ENCODE peak calls at places on chromosomes 3 and 15, in five cellular contexts. R is HEK293T, I is SK-N-SH, W is K562, Q is GM12878. C is an unnamed sample.
A peak's percentile ranks its signal among the peaks of the same experiment; 100 is the strongest.

GRCh38 chr3:33064929-33065328 is 32.0 kb downstream of the GLB1 start:
- DNase-seq in R (no peak), W (peak; percentile 50), Q (no peak), I (no peak), C (peak; percentile 15)

GRCh38 chr15:89649716-89650115 is 5.6 kb downstream of the KIF7 start:
- DNase-seq in Q (no peak), R (no peak), W (no peak), I (peak; percentile 16), C (no peak)

GRCh38 chr3:179068779-179069530 is 2.7 kb downstream of the ZMAT3 start:
- DNase-seq in R (no peak), W (peak; percentile 52), I (peak; percentile 35), Q (no peak), C (no peak)

GRCh38 chr3:44509985-44510360 is 32.5 kb upstream of the ZNF445 start:
- DNase-seq in I (no peak), W (peak; percentile 38), Q (no peak), R (no peak), C (no peak)

GRCh38 chr15:66789029-66790025 is 87.3 kb downstream of the SMAD6 start:
- DNase-seq in Q (no peak), R (peak; percentile 49), I (no peak), W (peak; percentile 72), C (peak; percentile 30)

GRCh38 chr3:150133293-150133692 is 162.6 kb upstream of the PFN2 start:
- DNase-seq in W (no peak), I (no peak), R (no peak), Q (no peak), C (no peak)

GRCh38 chr3:52784931-52785590 is 7.7 kb downstream of the ITIH1 start:
- DNase-seq in Q (no peak), I (no peak), W (no peak), R (no peak), C (no peak)

GRCh38 chr15:99251436-99251821 is at the start of gene LRRC28:
- DNase-seq in W (no peak), I (no peak), Q (no peak), R (no peak), C (peak; percentile 20)

GRCh38 chr3:107939621-107940236 is 151.1 kb downstream of the CD47 start:
- DNase-seq in Q (no peak), I (no peak), W (no peak), R (no peak), C (peak; percentile 20)

GRCh38 chr3:129692743-129693142 is 86.3 kb upstream of the PLXND1 start:
- DNase-seq in W (no peak), I (no peak), R (no peak), Q (no peak), C (no peak)

GRCh38 chr15:39597751-39598185 is 16.9 kb downstream of the THBS1 start:
- DNase-seq in W (no peak), R (no peak), Q (no peak), I (no peak), C (no peak)

GRCh38 chr3:106628407-106628806 is 748.8 kb upstream of the CCDC54 start:
- DNase-seq in I (no peak), Q (no peak), W (no peak), R (no peak), C (no peak)

GRCh38 chr3:156010829-156011228 is 109.5 kb upstream of the KCNAB1 start:
- DNase-seq in W (peak; percentile 40), R (peak; percentile 32), I (no peak), Q (no peak), C (peak; percentile 13)

GRCh38 chr3:119891944-119892721 is 110.2 kb downstream of the NR1I2 start:
- DNase-seq in Q (peak; percentile 30), I (peak; percentile 23), R (peak; percentile 57), W (peak; percentile 62), C (peak; percentile 55)

GRCh38 chr3:179526989-179527391 is 35.7 kb upstream of the ACTL6A start:
- DNase-seq in W (no peak), I (peak; percentile 69), R (peak; percentile 45), Q (no peak), C (no peak)

GRCh38 chr3:114362815-114363214 is 69.0 kb downstream of the TIGIT start:
- DNase-seq in Q (no peak), R (peak; percentile 14), I (peak; percentile 31), W (peak; percentile 3), C (peak; percentile 11)

GRCh38 chr3:168186293-168186983 is 90.7 kb upstream of the GOLIM4 start:
- DNase-seq in Q (no peak), W (no peak), I (no peak), R (no peak), C (peak; percentile 6)

GRCh38 chr3:114572364-114573062 is 278.7 kb downstream of the TIGIT start:
- DNase-seq in W (no peak), Q (no peak), R (no peak), I (no peak), C (no peak)

GRCh38 chr15:89498574-89498906 is 2.2 kb upstream of the RHCG start:
- DNase-seq in R (no peak), I (no peak), Q (no peak), W (no peak), C (no peak)

GRCh38 chr3:113261996-113262665 is 50.8 kb downstream of the BOC start:
- DNase-seq in R (no peak), Q (no peak), I (no peak), W (no peak), C (peak; percentile 15)

GRCh38 chr3:61683409-61684261 is 122.3 kb downstream of the PTPRG start:
- DNase-seq in R (no peak), W (no peak), Q (no peak), I (no peak), C (no peak)

GRCh38 chr3:9890249-9891071 is at the start of gene JAGN1:
- DNase-seq in R (peak; percentile 91), Q (peak; percentile 62), I (peak; percentile 97), W (peak; percentile 96), C (peak; percentile 77)

GRCh38 chr3:194123735-194124134 is 12.2 kb upstream of the HES1 start:
- DNase-seq in R (no peak), I (no peak), Q (no peak), W (no peak), C (no peak)

GRCh38 chr15:77266708-77267387 is 153.1 kb downstream of the PEAK1 start:
- DNase-seq in W (no peak), I (no peak), R (peak; percentile 24), Q (no peak), C (no peak)

GRCh38 chr15:65653341-65653740 is 31.6 kb downstream of the SLC24A1 start:
- DNase-seq in Q (no peak), R (no peak), I (no peak), W (no peak), C (no peak)

GRCh38 chr3:158896729-158897128 is 94.9 kb downstream of the MFSD1 start:
- DNase-seq in W (no peak), I (no peak), R (no peak), Q (no peak), C (no peak)

DNA sequence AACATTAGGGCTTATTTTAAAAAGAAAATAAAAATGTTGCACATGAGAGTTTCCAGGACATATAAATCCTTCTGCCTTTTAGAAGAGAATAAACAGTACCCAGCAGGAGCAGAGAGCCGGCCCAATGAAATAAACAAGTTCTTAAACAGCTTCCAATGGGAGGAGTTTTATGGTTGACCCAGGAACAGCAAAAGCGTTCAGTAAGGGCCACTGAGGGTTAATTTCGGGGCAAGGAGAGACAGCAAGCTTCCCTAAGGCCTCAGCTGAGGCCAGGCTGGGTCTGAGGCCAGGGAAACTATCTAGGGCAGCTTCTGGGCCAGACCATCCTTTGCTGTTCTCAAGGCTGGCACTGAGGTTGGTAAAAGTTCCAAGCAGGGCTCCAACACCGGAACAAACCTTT is 3.4 kb downstream of the PDZRN3 start:
- DNase-seq in Q (no peak), R (no peak), W (no peak), I (no peak), C (no peak)
- TF ChIP-seq FOXM1 in Q (no peak), R (no peak), W (no peak), I (no peak), C (no peak)

DNA sequence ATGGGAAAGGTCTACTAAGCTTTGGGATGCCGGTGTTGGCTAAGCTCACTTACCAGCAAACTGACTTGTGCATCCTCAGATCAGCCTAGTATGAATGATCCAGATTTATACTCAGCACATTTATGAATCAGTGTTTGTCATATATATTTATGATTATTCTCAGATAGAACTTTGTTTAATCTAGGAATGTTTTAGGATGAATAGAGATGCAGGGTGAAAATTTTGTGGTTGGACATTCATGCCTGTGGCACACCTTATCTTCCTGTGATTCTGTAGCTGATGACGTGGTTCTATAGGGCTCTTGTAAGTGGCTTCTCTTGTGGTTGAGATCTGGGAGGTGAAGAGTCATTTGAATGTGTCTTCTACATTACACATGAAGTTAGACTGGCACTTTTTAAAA is 11.4 kb downstream of the CDIN1 start:
- DNase-seq in I (no peak), Q (no peak), R (no peak), W (no peak), C (no peak)
- TF ChIP-seq FOXM1 in I (peak; percentile 17), Q (no peak), R (no peak), W (no peak), C (no peak)

DNA sequence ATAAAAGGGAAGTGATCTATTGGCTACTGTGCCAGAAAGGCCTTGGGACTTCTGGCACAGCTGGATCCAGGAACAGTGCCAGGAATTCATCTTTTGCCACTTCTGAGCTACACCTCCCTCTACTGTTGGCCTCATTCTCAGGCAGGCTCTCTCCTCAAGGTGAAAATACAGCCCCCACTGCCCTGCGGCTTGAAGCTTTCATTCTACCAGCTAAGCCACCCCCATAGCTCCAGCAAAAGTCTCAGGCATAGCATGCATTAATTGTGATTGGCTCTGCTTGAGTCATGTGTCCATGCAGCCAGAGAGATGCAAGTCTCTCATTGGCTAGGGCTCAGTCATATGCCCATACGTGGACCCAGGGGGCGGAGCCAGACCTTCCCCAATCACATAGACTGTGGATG is 142.4 kb downstream of the TPRA1 start:
- DNase-seq in I (peak; percentile 52), R (no peak), W (no peak), Q (no peak), C (no peak)
- TF ChIP-seq FOXM1 in I (no peak), R (no peak), W (no peak), Q (no peak), C (no peak)

GRCh38 chr3:70803891-70804290 is 491.5 kb upstream of the MDFIC2 start:
- DNase-seq in Q (no peak), W (no peak), R (no peak), I (no peak), C (no peak)

GRCh38 chr3:70806556-70806955 is 494.1 kb upstream of the MDFIC2 start:
- DNase-seq in W (no peak), I (no peak), Q (no peak), R (no peak), C (no peak)

GRCh38 chr3:70808881-70809280 is 496.4 kb upstream of the MDFIC2 start:
- DNase-seq in R (no peak), Q (no peak), W (no peak), I (no peak), C (no peak)

GRCh38 chr3:70803317-70803716 is 490.9 kb upstream of the MDFIC2 start:
- DNase-seq in W (no peak), R (no peak), I (no peak), Q (no peak), C (no peak)

DNA sequence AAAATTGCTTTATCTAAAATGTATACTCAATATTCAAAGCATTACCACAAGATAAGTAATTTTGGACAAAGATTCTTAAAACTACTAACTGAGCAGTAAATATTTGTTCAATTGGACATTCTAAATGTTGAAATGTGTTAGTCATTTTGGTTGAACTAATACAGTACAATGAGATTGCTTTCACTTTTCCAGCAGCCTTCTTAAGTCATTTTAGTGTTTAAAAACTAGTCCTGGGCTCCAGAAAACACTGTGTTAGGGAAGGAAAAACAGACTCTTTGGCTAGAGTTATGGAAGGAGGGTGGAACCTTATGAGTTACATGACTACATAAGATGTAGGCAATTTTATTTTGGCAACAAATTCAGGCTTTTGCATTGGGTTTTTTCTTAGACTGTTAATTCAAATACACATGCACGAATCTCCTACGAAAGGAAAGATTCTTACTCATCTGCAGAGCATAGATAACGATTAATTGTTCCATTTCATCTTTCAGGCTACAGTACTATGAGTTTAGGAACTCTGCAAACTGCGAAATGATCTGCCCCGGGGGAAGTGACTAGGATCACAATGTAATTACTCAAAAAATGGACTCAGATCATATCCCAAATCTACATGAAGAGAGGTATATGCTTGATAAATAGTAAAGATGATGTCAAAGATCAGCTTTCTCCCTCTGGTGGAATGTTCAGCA is 492.8 kb upstream of the MDFIC2 start:
- DNase-seq in Q (no peak), W (no peak), I (no peak), R (no peak), C (no peak)
- TF ChIP-seq FOXM1 in Q (no peak), W (no peak), I (no peak), R (no peak), C (no peak)